ENCODE peak calls at places on chromosomes 6 and 20, in eight cellular contexts. O is uterus, M is HCT116, U is stomach, K is transverse colon, E is upper lobe of left lung, J is HepG2, W is body of pancreas. Z is an unnamed sample.
A peak's percentile ranks its signal among the peaks of the same experiment; 100 is the strongest.

GRCh38 chr6:99019341-99019740 is 71.6 kb upstream of the FBXL4 start:
- DNase-seq in O (no peak), M (no peak), U (no peak), K (no peak), E (no peak), J (no peak), W (no peak), Z (no peak)

GRCh38 chr6:15330174-15330934 is 84.5 kb downstream of the JARID2 start:
- DNase-seq in O (no peak), M (no peak), U (no peak), K (no peak), E (no peak), J (no peak), W (no peak), Z (no peak)

GRCh38 chr6:56986611-56987010 is 31.7 kb downstream of the BEND6 start:
- DNase-seq in O (no peak), M (no peak), U (no peak), K (no peak), E (no peak), J (no peak), W (no peak), Z (no peak)

GRCh38 chr20:34983995-34984735 is 28.5 kb downstream of the MYH7B start:
- DNase-seq in O (no peak), M (no peak), U (no peak), K (peak; percentile 33), E (no peak), J (no peak), W (no peak), Z (peak; percentile 15)

GRCh38 chr6:48476257-48476656 is 365.3 kb upstream of the PTCHD4 start:
- DNase-seq in O (no peak), M (no peak), U (no peak), K (no peak), E (no peak), J (peak; percentile 32), W (no peak), Z (no peak)

GRCh38 chr20:19903168-19903676 is 113.9 kb upstream of the NAA20 start:
- DNase-seq in O (no peak), M (no peak), U (peak; percentile 44), K (peak; percentile 54), E (peak; percentile 53), J (peak; percentile 86), W (peak; percentile 76), Z (no peak)

GRCh38 chr6:41512146-41512701 is 34.0 kb upstream of the FOXP4 start:
- DNase-seq in O (no peak), M (no peak), U (no peak), K (no peak), E (no peak), J (no peak), W (no peak), Z (no peak)

GRCh38 chr20:61938839-61939690 is 126.6 kb downstream of the TAF4 start:
- DNase-seq in O (no peak), M (no peak), U (no peak), K (no peak), E (no peak), J (no peak), W (no peak), Z (peak; percentile 23)

GRCh38 chr6:145148392-145149175 is 586.7 kb downstream of the EPM2A start:
- DNase-seq in O (no peak), M (peak; percentile 82), U (peak; percentile 29), K (no peak), E (peak; percentile 88), J (peak; percentile 36), W (peak; percentile 69), Z (peak; percentile 32)

GRCh38 chr6:142377112-142377848 is 75.5 kb downstream of the ADGRG6 start:
- DNase-seq in O (no peak), M (peak; percentile 58), U (peak; percentile 42), K (no peak), E (no peak), J (peak; percentile 69), W (peak; percentile 5), Z (no peak)

GRCh38 chr6:17684134-17684533 is 22.6 kb downstream of the NUP153 start:
- DNase-seq in O (no peak), M (no peak), U (no peak), K (no peak), E (no peak), J (no peak), W (no peak), Z (no peak)
- H3K27ac ChIP-seq in O (no peak overlapping the region), M (no peak overlapping the region), U (no peak overlapping the region), K (no peak overlapping the region), E (no peak overlapping the region), J (no peak overlapping the region), W (no peak overlapping the region), Z (no peak overlapping the region)

GRCh38 chr6:158830736-158831135 is 11.6 kb upstream of the EZR start:
- DNase-seq in O (no peak), M (no peak), U (no peak), K (no peak), E (no peak), J (no peak), W (no peak), Z (no peak)
- TF ChIP-seq POLR2A in O (no peak), M (no peak), U (no peak), K (no peak), E (no peak), J (no peak), W (no peak), Z (no peak)

DNA sequence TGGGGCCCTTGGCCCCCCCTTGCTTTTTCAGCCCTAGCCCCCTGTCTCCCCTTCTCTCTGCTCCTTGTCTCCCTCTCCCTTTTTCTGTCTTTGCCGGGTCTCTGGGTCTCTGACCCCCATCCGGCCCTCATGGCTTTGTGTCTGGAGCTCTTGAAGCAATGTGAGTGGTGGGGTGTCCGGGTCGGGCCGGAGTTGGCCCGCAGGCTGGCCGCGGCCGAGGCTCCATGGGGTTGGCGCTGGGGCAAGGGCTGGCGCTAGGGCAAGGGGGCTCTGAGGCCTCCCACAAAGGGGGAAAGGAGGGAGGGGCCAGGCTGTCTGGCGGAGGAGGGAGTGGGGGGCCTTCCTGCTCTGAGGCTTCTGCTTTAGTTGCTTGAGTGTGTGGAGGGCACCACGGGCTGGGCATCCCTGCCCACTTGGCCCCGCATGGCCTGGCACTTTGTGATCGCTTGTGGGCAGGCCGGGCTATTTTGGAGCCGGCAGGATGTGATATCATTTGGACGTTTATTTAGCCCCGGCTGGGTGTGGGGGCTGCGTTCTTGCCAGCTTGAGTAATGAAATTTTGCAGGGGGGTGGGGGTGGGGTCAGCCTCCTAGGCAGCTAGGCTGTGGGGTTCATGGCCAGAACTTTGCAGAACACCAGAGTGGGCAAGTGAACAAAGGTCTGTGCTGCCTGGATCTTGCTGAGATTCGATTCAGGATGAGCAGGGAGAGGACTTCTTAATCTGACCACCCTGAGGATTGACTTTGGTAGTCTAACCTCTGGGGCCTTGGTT is 78.7 kb upstream of the MYL9 start:
- DNase-seq in O (peak; percentile 67), M (no peak), U (peak; percentile 36), K (peak; percentile 43), E (peak; percentile 68), J (no peak), W (peak; percentile 61), Z (peak; percentile 86)
- H3K27ac ChIP-seq in O (peak overlapping the region; percentile 92), M (peak overlapping the region; percentile 72), U (peak overlapping the region; percentile 92), K (peak overlapping the region; percentile 94), E (peak overlapping the region; percentile 96), J (peak overlapping the region; percentile 49), W (peak overlapping the region; percentile 94), Z (peak overlapping the region; percentile 96)

GRCh38 chr6:4732691-4733315 is 43.4 kb upstream of the CDYL start:
- DNase-seq in O (peak; percentile 72), M (peak; percentile 31), U (peak; percentile 44), K (peak; percentile 41), E (peak; percentile 36), J (peak; percentile 24), W (peak; percentile 47), Z (peak; percentile 77)
- TF ChIP-seq POLR2A in O (no peak), M (no peak), U (no peak), K (no peak), E (no peak), J (no peak), W (no peak), Z (no peak)

GRCh38 chr20:11245431-11245830 is 571.6 kb upstream of the JAG1 start:
- DNase-seq in O (no peak), M (no peak), U (no peak), K (no peak), E (no peak), J (no peak), W (no peak), Z (no peak)
- H3K27ac ChIP-seq in O (no peak overlapping the region), M (no peak overlapping the region), U (no peak overlapping the region), K (no peak overlapping the region), E (no peak overlapping the region), J (no peak overlapping the region), W (no peak overlapping the region), Z (no peak overlapping the region)

GRCh38 chr20:50149481-50150254 is 3.9 kb downstream of the PEDS1 start:
- DNase-seq in O (no peak), M (no peak), U (no peak), K (no peak), E (no peak), J (no peak), W (peak; percentile 75), Z (no peak)

GRCh38 chr20:50152394-50153152 is 950 bp downstream of the PEDS1 start:
- DNase-seq in O (no peak), M (no peak), U (no peak), K (peak; percentile 35), E (peak; percentile 67), J (no peak), W (peak; percentile 48), Z (no peak)

GRCh38 chr20:50151034-50151743 is 2.3 kb downstream of the PEDS1 start:
- DNase-seq in O (no peak), M (no peak), U (peak; percentile 73), K (peak; percentile 57), E (peak; percentile 82), J (no peak), W (peak; percentile 77), Z (no peak)

GRCh38 chr20:50153153-50153499 is 397 bp downstream of the PEDS1 start:
- DNase-seq in O (no peak), M (no peak), U (no peak), K (peak; percentile 44), E (no peak), J (no peak), W (no peak), Z (no peak)

GRCh38 chr20:50153500-50154377 is at the start of gene PEDS1:
- DNase-seq in O (peak; percentile 91), M (peak; percentile 66), U (peak; percentile 94), K (peak; percentile 93), E (peak; percentile 93), J (peak; percentile 83), W (peak; percentile 92), Z (peak; percentile 95)
- TF ChIP-seq POLR2A in O (peak; percentile 84), M (peak; percentile 82), U (no peak), K (peak; percentile 82), E (peak; percentile 96), J (peak; percentile 89), W (peak; percentile 83), Z (peak; percentile 87)

GRCh38 chr20:50286609-50287008 is 96.0 kb downstream of the CEBPB start:
- DNase-seq in O (peak; percentile 90), M (no peak), U (no peak), K (peak; percentile 43), E (peak; percentile 53), J (no peak), W (peak; percentile 45), Z (peak; percentile 57)
- H3K27ac ChIP-seq in O (peak overlapping the region; percentile 98), M (peak overlapping the region; percentile 91), U (peak overlapping the region; percentile 89), K (peak overlapping the region; percentile 82), E (peak overlapping the region; percentile 59), J (no peak overlapping the region), W (peak overlapping the region; percentile 53), Z (peak overlapping the region; percentile 75)

Z was measured in heart left ventricle.